ENCODE peak calls at places on chromosomes 12 and 14, in four cellular contexts. W is K562, C is HepG2, P is GM12878. I is an unnamed sample.
A peak's percentile ranks its signal among the peaks of the same experiment; 100 is the strongest.

GRCh38 chr12:127179199-127179598 is 1087.8 kb upstream of the TMEM132C start:
- DNase-seq in W (no peak), P (no peak), C (no peak), I (no peak)

GRCh38 chr12:31742891-31743290 is 14.1 kb upstream of the AMN1 start:
- DNase-seq in C (no peak), P (no peak), W (no peak), I (no peak)

GRCh38 chr14:104746951-104747481 is 5.9 kb upstream of the SIVA1 start:
- DNase-seq in P (no peak), W (no peak), C (no peak), I (no peak)

GRCh38 chr12:104956870-104957301 is 1.2 kb downstream of the SLC41A2 start:
- DNase-seq in C (no peak), P (no peak), W (no peak), I (no peak)

GRCh38 chr12:76790564-76791552 is 26.9 kb downstream of the ZDHHC17 start:
- DNase-seq in W (peak; percentile 33), C (peak; percentile 12), P (no peak), I (peak; percentile 40)

GRCh38 chr12:94458882-94459772 is 540 bp downstream of the CEP83 start:
- DNase-seq in P (no peak), C (peak; percentile 17), W (no peak), I (peak; percentile 13)

GRCh38 chr14:52338282-52338681 is 24.2 kb downstream of the PTGER2 start:
- DNase-seq in P (no peak), C (peak; percentile 10), W (no peak), I (peak; percentile 31)

GRCh38 chr12:103807561-103808238 is 33.3 kb downstream of the NT5DC3 start:
- DNase-seq in C (no peak), W (no peak), P (no peak), I (no peak)

GRCh38 chr12:28777603-28778365 is 371.3 kb upstream of the FAR2 start:
- DNase-seq in W (no peak), P (no peak), C (no peak), I (no peak)

GRCh38 chr12:52173526-52173925 is 18.3 kb downstream of the KRT80 start:
- DNase-seq in C (no peak), P (no peak), W (no peak), I (no peak)

GRCh38 chr12:52172956-52173355 is 18.9 kb downstream of the KRT80 start:
- DNase-seq in W (no peak), P (no peak), C (no peak), I (no peak)

GRCh38 chr12:52170827-52171226 is 21.0 kb downstream of the KRT80 start:
- DNase-seq in W (no peak), C (no peak), P (no peak), I (no peak)

GRCh38 chr12:52169886-52170285 is 21.9 kb downstream of the KRT80 start:
- DNase-seq in W (no peak), C (no peak), P (no peak), I (no peak)

GRCh38 chr12:52171950-52172512 is 19.8 kb downstream of the KRT80 start:
- DNase-seq in W (peak; percentile 30), P (no peak), C (peak; percentile 39), I (peak; percentile 87)
- TF ChIP-seq REST in W (no peak), P (no peak), C (no peak), I (no peak)

GRCh38 chr12:22103418-22103817 is 57.4 kb downstream of the CMAS start:
- DNase-seq in P (no peak), W (no peak), C (no peak), I (no peak)
- TF ChIP-seq CHD2 in P (no peak), W (no peak), C (no peak), I (no peak)

DNA sequence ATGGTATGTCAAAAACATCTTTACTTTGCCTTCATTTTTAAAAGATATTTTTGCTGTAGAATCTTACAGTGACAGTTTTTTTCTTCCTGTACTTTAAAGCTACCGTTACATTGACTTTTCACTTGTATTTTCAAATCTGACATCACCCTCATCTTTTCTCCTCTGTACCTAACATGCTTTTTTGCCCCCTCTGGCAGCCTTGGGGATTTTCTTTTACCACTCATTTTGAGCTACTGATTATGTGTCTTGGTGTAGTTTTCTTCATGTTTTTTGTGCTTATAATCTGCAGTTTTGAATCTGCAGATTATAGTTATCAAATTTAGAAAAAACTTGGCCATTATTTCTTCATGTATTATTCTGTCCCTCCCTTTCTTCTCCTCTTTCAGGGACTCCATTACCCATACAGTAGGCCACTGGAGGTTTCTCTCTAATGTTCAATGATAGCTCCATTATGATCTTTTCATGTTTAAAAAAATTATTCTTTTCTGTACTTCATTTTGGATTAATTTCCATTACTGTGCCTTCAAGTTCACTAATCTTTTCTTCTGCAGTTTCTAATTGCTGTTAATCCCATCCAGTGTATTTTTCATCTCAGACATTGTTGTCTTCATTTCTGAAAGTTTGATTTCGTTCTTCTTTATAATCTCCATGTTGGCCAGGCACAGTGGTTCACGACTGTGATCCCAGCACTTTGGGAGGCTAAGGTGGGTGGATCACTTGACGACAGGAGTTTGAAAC is 70.0 kb downstream of the ACADS start:
- DNase-seq in W (no peak), C (no peak), P (no peak), I (no peak)
- TF ChIP-seq ESRRA in W (no peak), C (no peak), P (no peak), I (no peak)

GRCh38 chr14:20456971-20457370 is 1.9 kb downstream of the APEX1 start:
- DNase-seq in W (no peak), P (no peak), C (no peak), I (no peak)
- TF ChIP-seq REST in W (no peak), P (no peak), C (no peak), I (no peak)

I was measured in A549.